ENCODE peak calls at places on chromosomes 6 and 20, in six cellular contexts. X is HepG2, G is K562, U is IMR-90, E is A549, N is GM12878. B is an unnamed sample.

GRCh38 chr20:49381558-49382493 is 100.6 kb downstream of the KCNB1 start:
- DNase-seq in X (no peak), G (no peak), U (peak), E (peak), N (no peak), B (no peak)

GRCh38 chr6:150005761-150006651 is 19.3 kb downstream of the RAET1L start:
- DNase-seq in X (no peak), G (no peak), U (no peak), E (no peak), N (no peak), B (no peak)

GRCh38 chr20:3172933-3173581 is at the start of gene LZTS3:
- DNase-seq in X (peak), G (peak), U (peak), E (peak), N (no peak), B (peak)

GRCh38 chr6:15062311-15063252 is 183.3 kb upstream of the JARID2 start:
- DNase-seq in X (no peak), G (peak), U (peak), E (peak), N (no peak), B (no peak)

GRCh38 chr20:34528921-34529297 is 12.7 kb downstream of the DYNLRB1 start:
- DNase-seq in X (no peak), G (no peak), U (no peak), E (no peak), N (no peak), B (no peak)

GRCh38 chr6:108127826-108128225 is 38.0 kb upstream of the NR2E1 start:
- DNase-seq in X (peak), G (no peak), U (no peak), E (peak), N (no peak), B (no peak)

GRCh38 chr6:223763-224162 is 68.5 kb upstream of the DUSP22 start:
- DNase-seq in X (no peak), G (no peak), U (peak), E (no peak), N (no peak), B (no peak)

GRCh38 chr6:34301408-34301807 is 52.6 kb upstream of the SMIM29 start:
- DNase-seq in X (no peak), G (no peak), U (peak), E (no peak), N (no peak), B (no peak)

GRCh38 chr20:45821942-45822341 is 5.2 kb downstream of the TNNC2 start:
- DNase-seq in X (no peak), G (no peak), U (no peak), E (no peak), N (no peak), B (no peak)

GRCh38 chr6:143059616-143060353 is 904 bp upstream of the AIG1 start:
- DNase-seq in X (peak), G (no peak), U (peak), E (peak), N (no peak), B (no peak)

GRCh38 chr6:1226208-1227099 is 85.4 kb upstream of the FOXQ1 start:
- DNase-seq in X (no peak), G (no peak), U (no peak), E (no peak), N (no peak), B (no peak)

GRCh38 chr6:99330159-99330558 is 19.3 kb downstream of the FAXC start:
- DNase-seq in X (peak), G (peak), U (peak), E (peak), N (peak), B (peak)

GRCh38 chr20:59735917-59736316 is 131.6 kb downstream of the PHACTR3 start:
- DNase-seq in X (no peak), G (no peak), U (no peak), E (no peak), N (no peak), B (no peak)

GRCh38 chr6:156556830-156557229 is 220.3 kb upstream of the ARID1B start:
- DNase-seq in X (no peak), G (no peak), U (no peak), E (no peak), N (no peak), B (no peak)

GRCh38 chr6:81128671-81129070 is 623.8 kb downstream of the TENT5A start:
- DNase-seq in X (no peak), G (no peak), U (no peak), E (no peak), N (no peak), B (no peak)

GRCh38 chr6:158686311-158686710 is 36.5 kb downstream of the SYTL3 start:
- DNase-seq in X (no peak), G (no peak), U (no peak), E (no peak), N (no peak), B (no peak)

GRCh38 chr20:19566226-19566960 is 191.7 kb upstream of the RIN2 start:
- DNase-seq in X (no peak), G (no peak), U (no peak), E (no peak), N (no peak), B (no peak)

GRCh38 chr20:58852559-58853271 is at the start of gene GNAS:
- DNase-seq in X (peak), G (peak), U (peak), E (peak), N (no peak), B (no peak)

GRCh38 chr20:53493201-53493908 is 100.3 kb downstream of the ZNF217 start:
- DNase-seq in X (no peak), G (no peak), U (no peak), E (no peak), N (no peak), B (no peak)

GRCh38 chr20:25271486-25272222 is 23.8 kb downstream of the PYGB start:
- DNase-seq in X (no peak), G (no peak), U (no peak), E (no peak), N (no peak), B (no peak)

GRCh38 chr6:100506651-100507050 is 41.9 kb upstream of the SIM1 start:
- DNase-seq in X (no peak), G (no peak), U (peak), E (no peak), N (no peak), B (no peak)

GRCh38 chr6:64415936-64416335 is 780.3 kb downstream of the PHF3 start:
- DNase-seq in X (no peak), G (no peak), U (no peak), E (no peak), N (no peak), B (no peak)

GRCh38 chr6:135182120-135182992 is 1.2 kb downstream of the MYB start:
- DNase-seq in X (no peak), G (peak), U (no peak), E (peak), N (no peak), B (peak)

GRCh38 chr6:170290306-170291128 is at the start of gene DLL1:
- DNase-seq in X (no peak), G (no peak), U (peak), E (no peak), N (no peak), B (peak)

GRCh38 chr6:153790881-153791473 is 248.1 kb upstream of the OPRM1 start:
- DNase-seq in X (peak), G (no peak), U (no peak), E (peak), N (no peak), B (peak)

GRCh38 chr6:16358531-16359138 is 120.2 kb downstream of the GMPR start:
- DNase-seq in X (no peak), G (no peak), U (no peak), E (no peak), N (no peak), B (no peak)
- TF ChIP-seq BHLHE40 in X (no peak), G (no peak), U (no peak), E (no peak), N (no peak), B (no peak)

DNA sequence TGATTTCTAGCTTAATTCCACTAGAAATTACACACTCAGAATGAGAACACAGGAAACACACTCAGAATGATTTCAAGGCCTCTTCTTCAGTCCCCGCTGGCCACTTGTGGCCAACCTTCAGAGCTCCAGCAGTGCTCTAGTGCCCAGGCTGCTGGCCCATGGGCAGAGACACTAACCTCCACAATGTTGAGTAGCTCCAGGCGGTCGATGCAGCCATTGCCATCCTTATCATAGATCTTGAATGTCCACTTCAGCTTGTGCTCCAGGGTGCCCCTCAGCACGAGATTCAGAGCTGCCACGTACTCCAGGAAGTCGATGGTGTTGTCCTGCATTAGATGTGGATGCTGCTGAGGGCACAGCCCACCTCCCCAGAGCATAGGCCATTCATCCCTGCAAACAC is 6.3 kb downstream of the GUCA1B start:
- DNase-seq in X (no peak), G (no peak), U (no peak), E (no peak), N (no peak), B (no peak)
- TF ChIP-seq BHLHE40 in X (no peak), G (no peak), U (no peak), E (no peak), N (no peak), B (no peak)

DNA sequence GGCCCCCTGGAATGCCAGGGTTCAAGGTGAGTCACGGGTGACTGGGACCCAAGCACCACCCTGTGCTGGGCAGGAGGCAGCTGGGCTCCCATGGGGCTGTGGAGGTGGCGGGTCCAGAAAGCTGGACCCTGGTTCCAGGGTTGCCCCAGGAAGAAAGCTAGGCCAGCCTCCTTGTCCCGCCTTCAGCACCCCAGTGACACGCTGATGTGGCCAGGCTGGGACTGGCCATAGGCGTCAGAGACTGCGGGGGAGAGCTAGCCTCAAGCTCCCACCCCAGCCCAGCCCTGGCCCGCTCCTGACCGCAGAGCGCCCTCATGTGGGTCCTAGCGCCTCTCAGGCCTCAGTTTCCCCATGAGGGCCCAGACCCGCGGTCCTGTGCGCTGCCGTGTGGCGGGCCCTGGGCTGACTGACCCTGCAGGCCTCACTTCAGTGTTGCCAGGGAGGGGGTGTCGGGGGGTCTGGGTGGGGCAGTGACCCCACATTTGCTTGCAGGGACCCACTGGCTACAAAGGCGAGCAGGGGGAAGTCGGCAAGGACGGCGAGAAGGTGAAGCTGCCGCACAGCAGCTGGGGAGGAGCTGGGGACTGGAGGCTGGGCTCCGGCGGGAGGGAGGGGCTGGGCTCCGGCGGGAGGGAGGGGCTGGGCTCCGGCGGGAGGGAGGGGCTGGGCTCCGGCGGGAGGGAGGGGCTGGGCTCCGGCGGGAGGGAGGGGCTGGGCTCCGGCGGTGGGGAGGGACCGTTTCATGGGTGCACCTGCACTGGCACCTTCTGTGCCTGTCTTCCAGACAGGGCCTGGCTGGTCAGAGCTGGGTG is 7.8 kb downstream of the COL9A3 start:
- DNase-seq in X (peak), G (peak), U (no peak), E (no peak), N (no peak), B (peak)
- TF ChIP-seq BHLHE40 in X (no peak), G (no peak), U (no peak), E (no peak), N (no peak), B (no peak)

DNA sequence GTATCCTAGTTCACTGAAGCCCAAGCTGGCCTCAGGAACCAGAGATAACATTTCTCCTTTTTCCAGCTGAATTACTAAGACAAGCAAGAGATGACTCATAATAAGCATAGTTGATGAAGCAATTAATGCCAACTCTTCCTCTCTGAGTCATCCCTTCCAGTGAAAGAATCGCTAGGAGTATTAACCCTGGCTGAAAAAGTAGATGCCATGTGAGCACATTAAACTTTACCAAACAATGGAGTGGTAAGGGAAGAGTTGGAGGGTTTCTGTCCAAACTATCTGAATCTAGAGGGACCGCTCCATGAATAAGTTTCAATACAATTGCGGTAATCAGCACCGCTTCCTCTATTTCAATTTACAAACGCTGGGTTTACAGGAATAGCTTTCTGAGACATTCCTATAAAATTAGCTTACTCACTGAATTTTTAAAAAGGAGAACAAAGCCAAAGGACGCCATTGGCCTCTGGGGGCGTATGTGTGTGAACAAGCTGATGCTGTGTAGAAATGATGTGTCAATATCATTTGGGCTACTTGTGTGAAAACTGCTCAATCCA is 48.3 kb downstream of the ATXN1 start:
- DNase-seq in X (no peak), G (peak), U (peak), E (peak), N (no peak), B (peak)
- TF ChIP-seq BHLHE40 in X (no peak), G (no peak), U (peak), E (no peak), N (no peak), B (no peak)

DNA sequence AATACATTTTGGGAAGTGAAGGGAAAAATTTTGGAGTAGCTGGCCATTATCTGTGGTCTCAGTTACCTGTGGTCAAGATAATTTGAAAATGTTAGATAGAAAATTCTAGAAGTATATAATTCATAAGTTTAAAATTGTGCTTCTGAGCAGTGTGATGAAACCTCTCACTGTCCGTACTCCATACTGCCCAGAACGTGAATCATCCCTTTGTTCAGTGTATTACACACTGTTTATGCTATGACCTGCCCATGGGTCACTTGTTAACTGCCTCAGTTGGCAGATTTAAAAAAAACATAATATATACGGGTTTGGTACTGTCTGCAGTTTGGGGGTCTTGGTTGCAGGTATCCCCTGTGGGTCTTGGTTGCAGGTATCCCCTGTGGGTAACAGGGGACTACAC is 4.1 kb upstream of the CALHM5 start:
- DNase-seq in X (no peak), G (no peak), U (peak), E (no peak), N (no peak), B (no peak)
- TF ChIP-seq BHLHE40 in X (no peak), G (no peak), U (no peak), E (no peak), N (no peak), B (no peak)

GRCh38 chr6:37493047-37493995 is 6.4 kb downstream of the CCDC167 start:
- DNase-seq in X (no peak), G (no peak), U (no peak), E (no peak), N (no peak), B (no peak)

GRCh38 chr6:37492236-37493046 is 7.3 kb downstream of the CCDC167 start:
- DNase-seq in X (no peak), G (no peak), U (no peak), E (no peak), N (no peak), B (no peak)

GRCh38 chr6:37491830-37492208 is 7.9 kb downstream of the CCDC167 start:
- DNase-seq in X (no peak), G (no peak), U (no peak), E (no peak), N (no peak), B (no peak)

GRCh38 chr6:37496951-37497885 is 2.5 kb downstream of the CCDC167 start:
- DNase-seq in X (no peak), G (peak), U (no peak), E (no peak), N (no peak), B (no peak)

GRCh38 chr6:37495199-37495913 is 4.3 kb downstream of the CCDC167 start:
- DNase-seq in X (no peak), G (no peak), U (no peak), E (no peak), N (no peak), B (no peak)
- TF ChIP-seq BHLHE40 in X (no peak), G (no peak), U (no peak), E (no peak), N (no peak), B (no peak)

B was measured in HEK293T.